ENCODE peak calls at places on chromosomes 11 and 22, in five cellular contexts. Z is tibial artery, F is A549, A is IMR-90, W is body of pancreas. B is an unnamed sample.

GRCh38 chr22:32475428-32476010 is 908 bp downstream of the FBXO7 start:
- DNase-seq in A (no peak), F (peak; percentile 33), W (peak; percentile 30), Z (peak; percentile 52), B (peak; percentile 65)

GRCh38 chr11:124865902-124866851 is 945 bp downstream of the ROBO3 start:
- DNase-seq in Z (no peak), F (no peak), A (peak; percentile 15), W (no peak), B (peak; percentile 18)

GRCh38 chr22:44972363-44973083 is 37.3 kb downstream of the PHF21B start:
- DNase-seq in F (no peak), A (peak; percentile 3), Z (no peak), W (no peak), B (no peak)

GRCh38 chr11:33040127-33040861 is 922 bp downstream of the TCP11L1 start:
- DNase-seq in F (peak; percentile 73), Z (no peak), W (no peak), A (peak; percentile 44), B (no peak)

GRCh38 chr11:113462830-113463229 is 12.4 kb downstream of the DRD2 start:
- DNase-seq in F (no peak), A (no peak), W (no peak), Z (no peak), B (no peak)

GRCh38 chr11:8963569-8964323 is 496 bp downstream of the TMEM9B start:
- DNase-seq in W (peak; percentile 92), Z (peak; percentile 59), F (peak; percentile 83), A (no peak), B (peak; percentile 81)

GRCh38 chr11:10302744-10303557 is 1.9 kb upstream of the ADM start:
- DNase-seq in W (peak; percentile 86), A (peak; percentile 59), F (peak; percentile 67), Z (peak; percentile 88), B (peak; percentile 52)

GRCh38 chr11:34599406-34599901 is 21.4 kb upstream of the EHF start:
- DNase-seq in A (peak; percentile 79), Z (no peak), F (peak; percentile 88), W (no peak), B (peak; percentile 96)

GRCh38 chr11:45933131-45933821 is 10.8 kb downstream of the LARGE2 start:
- DNase-seq in W (peak; percentile 72), Z (no peak), F (no peak), A (peak; percentile 71), B (no peak)

GRCh38 chr11:120832609-120833221 is 191.2 kb upstream of the TBCEL start:
- DNase-seq in W (no peak), Z (no peak), F (no peak), A (no peak), B (no peak)

GRCh38 chr11:71936825-71937224 is 8.0 kb downstream of the RNF121 start:
- DNase-seq in A (peak; percentile 53), W (no peak), Z (no peak), F (peak; percentile 75), B (no peak)

GRCh38 chr22:21961886-21962654 is 9.4 kb upstream of the PPM1F start:
- DNase-seq in A (peak; percentile 72), Z (no peak), F (peak; percentile 28), W (peak; percentile 79), B (peak; percentile 37)

GRCh38 chr22:42842658-42843370 is 14.3 kb downstream of the ARFGAP3 start:
- DNase-seq in A (peak; percentile 24), F (no peak), Z (no peak), W (no peak), B (no peak)

GRCh38 chr11:74311352-74311926 is at the start of gene P4HA3:
- DNase-seq in Z (peak; percentile 55), F (peak; percentile 64), W (peak; percentile 71), A (peak; percentile 28), B (no peak)

GRCh38 chr22:42920101-42920820 is 63.2 kb upstream of the ARFGAP3 start:
- DNase-seq in A (peak; percentile 39), Z (no peak), W (no peak), F (peak; percentile 35), B (peak; percentile 21)

GRCh38 chr22:33838644-33839043 is 81.6 kb downstream of the LARGE1 start:
- DNase-seq in Z (no peak), A (no peak), W (no peak), F (no peak), B (no peak)

GRCh38 chr22:17734197-17734596 is 40.1 kb downstream of the BID start:
- DNase-seq in W (no peak), Z (no peak), A (peak; percentile 87), F (no peak), B (no peak)

GRCh38 chr11:44831605-44832394 is 105.0 kb downstream of the TSPAN18 start:
- DNase-seq in A (no peak), W (no peak), Z (no peak), F (no peak), B (no peak)
- H3K27ac ChIP-seq in A (no peak overlapping the region), W (no peak overlapping the region), Z (no peak overlapping the region), F (no peak overlapping the region), B (no peak overlapping the region)

GRCh38 chr11:119101367-119101758 is 290 bp downstream of the DPAGT1 start:
- DNase-seq in A (no peak), F (peak; percentile 39), Z (no peak), W (no peak), B (no peak)
- TF ChIP-seq CTCF in A (no peak), F (no peak), Z (no peak), W (no peak), B (no peak)

GRCh38 chr11:78373689-78374088 is 43.9 kb downstream of the GAB2 start:
- DNase-seq in F (no peak), Z (no peak), A (no peak), W (no peak), B (no peak)

GRCh38 chr11:78372114-78372768 is 45.4 kb downstream of the GAB2 start:
- DNase-seq in A (no peak), W (no peak), F (no peak), Z (no peak), B (no peak)

GRCh38 chr11:78377625-78378418 is 39.8 kb downstream of the GAB2 start:
- DNase-seq in Z (no peak), F (no peak), W (no peak), A (no peak), B (no peak)

GRCh38 chr11:78376858-78377257 is 40.8 kb downstream of the GAB2 start:
- DNase-seq in W (no peak), F (no peak), A (no peak), Z (no peak), B (no peak)

GRCh38 chr11:78374917-78375316 is 42.7 kb downstream of the GAB2 start:
- DNase-seq in W (no peak), F (no peak), A (no peak), Z (no peak), B (no peak)
- H3K4me1 ChIP-seq in W (peaks cover 11% of the 10 kb centered on the region), F (peaks cover 6% of the 10 kb centered on the region), A (peaks cover 5% of the 10 kb centered on the region), Z (peaks cover 16% of the 10 kb centered on the region), B (no peaks in the 10 kb centered on the region)

GRCh38 chr11:704799-705645 is 1.0 kb upstream of the EPS8L2 start:
- DNase-seq in A (no peak), W (peak; percentile 95), Z (no peak), F (peak; percentile 79), B (no peak)

GRCh38 chr11:706439-706956 is 467 bp downstream of the EPS8L2 start:
- DNase-seq in W (peak; percentile 69), F (peak; percentile 61), Z (no peak), A (peak; percentile 36), B (no peak)

GRCh38 chr11:704189-704798 is 1.7 kb upstream of the EPS8L2 start:
- DNase-seq in Z (no peak), A (no peak), W (no peak), F (no peak), B (no peak)

GRCh38 chr11:706957-707816 is 1.2 kb downstream of the EPS8L2 start:
- DNase-seq in W (peak; percentile 69), F (peak; percentile 80), Z (no peak), A (no peak), B (no peak)

DNA sequence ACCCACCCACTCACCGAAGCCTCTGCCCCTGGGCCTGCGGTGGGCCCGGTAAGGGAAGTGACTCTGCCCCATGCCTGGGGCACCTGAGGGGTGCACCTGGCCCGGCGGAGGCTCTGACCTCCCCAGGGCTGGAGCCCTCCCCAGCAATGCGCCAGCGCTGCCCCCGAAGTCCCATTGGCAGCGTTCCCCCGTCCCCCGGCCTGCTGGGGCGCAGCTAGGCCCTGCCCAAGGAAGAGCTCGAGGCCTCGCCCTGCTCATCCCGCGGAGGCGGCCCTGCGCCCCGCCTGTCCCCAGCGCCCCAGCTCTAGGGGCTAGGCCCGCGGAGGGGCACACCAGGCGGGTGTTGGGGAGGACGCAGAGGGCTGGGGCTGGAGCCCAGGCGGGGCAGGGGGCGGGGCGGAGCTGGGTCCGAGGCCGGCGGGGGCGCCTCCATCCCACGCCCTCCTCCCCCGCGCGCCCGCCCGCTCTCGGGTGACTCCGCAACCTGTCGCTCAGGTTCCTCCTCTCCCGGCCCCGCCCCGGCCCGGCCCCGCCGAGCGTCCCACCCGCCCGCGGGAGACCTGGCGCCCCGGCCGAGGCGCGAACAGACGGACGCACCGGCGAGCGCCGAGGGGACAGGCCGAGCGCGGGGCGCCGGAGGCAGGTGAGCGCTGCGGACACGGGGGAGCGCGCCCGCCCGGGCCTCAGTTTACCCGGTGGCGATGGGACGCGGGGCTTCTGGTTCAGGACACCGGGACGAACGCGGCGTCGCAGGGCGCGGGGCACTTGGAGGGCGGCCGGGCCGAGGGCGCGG is at the start of gene EPS8L2:
- DNase-seq in F (peak; percentile 56), A (no peak), W (peak; percentile 79), Z (no peak), B (no peak)
- H3K27ac ChIP-seq in F (peak within 1 kb of the TSS; percentile 91), A (peak within 1 kb of the TSS; percentile 58), W (peak within 1 kb of the TSS; percentile 86), Z (peak within 1 kb of the TSS; percentile 86), B (peak within 1 kb of the TSS; percentile 62)

DNA sequence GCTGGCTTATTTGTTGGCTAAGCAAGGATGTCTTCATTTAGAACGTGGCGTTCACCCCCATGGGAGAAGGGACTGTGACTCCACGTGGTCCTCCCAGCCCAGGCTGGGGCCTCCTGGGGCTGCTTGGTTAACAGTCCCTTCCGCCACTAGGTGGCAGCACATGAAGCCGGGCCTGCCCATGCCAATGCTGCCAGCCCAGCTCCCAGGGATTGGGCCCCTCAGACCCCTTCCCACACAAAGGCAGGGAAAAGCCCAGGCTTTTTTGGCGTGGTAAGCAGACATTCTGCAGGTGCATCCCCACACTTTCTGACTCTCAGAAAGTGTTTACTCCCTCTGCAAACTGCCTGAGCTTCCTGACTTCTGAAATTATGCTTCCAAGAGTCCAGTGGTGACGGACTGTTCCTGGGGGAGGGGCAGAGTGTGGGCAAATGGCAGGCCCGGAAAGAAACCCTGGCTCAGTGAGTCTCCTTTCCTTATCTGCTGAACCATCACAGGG is 3.1 kb downstream of the CBX6 start:
- DNase-seq in W (peak; percentile 82), Z (peak; percentile 73), F (peak; percentile 65), A (peak; percentile 51), B (no peak)
- TF ChIP-seq CTCF in W (peak; percentile 80), Z (peak; percentile 84), F (peak; percentile 78), A (peak; percentile 82), B (peak; percentile 85)

DNA sequence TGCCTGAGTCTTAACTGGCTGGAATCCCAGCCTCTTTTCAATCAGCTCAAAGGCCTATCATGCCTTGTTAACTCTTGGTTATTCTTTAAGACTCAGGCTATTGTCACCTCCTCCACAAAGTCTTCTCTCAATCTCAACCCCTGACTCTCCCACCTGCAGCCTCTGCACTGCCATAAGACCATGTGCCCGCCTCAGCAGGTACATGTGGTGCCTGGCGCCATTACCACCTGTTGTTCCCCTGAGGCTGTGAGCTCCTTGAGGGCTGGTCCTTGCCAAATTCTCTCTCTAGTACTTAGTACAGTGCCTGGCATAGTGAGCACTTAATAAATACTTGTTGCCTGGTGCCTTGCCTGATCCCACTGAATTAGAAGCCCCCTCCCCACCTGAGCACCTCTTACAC is 128.3 kb downstream of the ST3GAL4 start:
- DNase-seq in F (no peak), W (no peak), Z (no peak), A (no peak), B (no peak)
- H3K4me1 ChIP-seq in F (peaks cover 20% of the 10 kb centered on the region), W (peaks cover 7% of the 10 kb centered on the region), Z (no peaks in the 10 kb centered on the region), A (peaks cover 21% of the 10 kb centered on the region), B (no peaks in the 10 kb centered on the region)